ENCODE peak calls at places on chromosomes 6 and 20, in five cellular contexts. F, S, R, G and T are unnamed samples. For H3K36me3 and H3K27me3, the result is how much of the 10 kb centered on the place peaks cover.

GRCh38 chr6:160912411-160912810 is 79.2 kb upstream of the MAP3K4 start:
- DNase-seq in F (no peak), S (no peak), R (no peak), G (no peak), T (no peak)

GRCh38 chr6:11738681-11739375 is 39.8 kb downstream of the ADTRP start:
- DNase-seq in F (no peak), S (peak), R (no peak), G (no peak), T (no peak)

GRCh38 chr20:2022163-2022562 is 28.3 kb upstream of the PDYN start:
- DNase-seq in F (no peak), S (no peak), R (no peak), G (no peak), T (no peak)

GRCh38 chr6:27279513-27280063 is 32.1 kb downstream of the PRSS16 start:
- DNase-seq in F (no peak), S (no peak), R (no peak), G (no peak), T (no peak)

GRCh38 chr20:1308702-1309095 is 20.2 kb downstream of the SDCBP2 start:
- DNase-seq in F (no peak), S (no peak), R (no peak), G (no peak), T (no peak)

GRCh38 chr6:8027965-8028651 is 36.1 kb downstream of the BLOC1S5 start:
- DNase-seq in F (no peak), S (no peak), R (no peak), G (no peak), T (no peak)

GRCh38 chr6:12570461-12571030 is 146.0 kb upstream of the PHACTR1 start:
- DNase-seq in F (peak), S (no peak), R (no peak), G (no peak), T (no peak)

GRCh38 chr6:79263366-79263765 is 28.9 kb upstream of the HMGN3 start:
- DNase-seq in F (no peak), S (no peak), R (no peak), G (no peak), T (no peak)

GRCh38 chr6:22024004-22024403 is 272.8 kb downstream of the PRL start:
- DNase-seq in F (no peak), S (no peak), R (no peak), G (no peak), T (no peak)

GRCh38 chr20:53887973-53888372 is 182.4 kb downstream of the BCAS1 start:
- DNase-seq in F (no peak), S (no peak), R (no peak), G (no peak), T (no peak)

GRCh38 chr20:53881362-53881761 is 189.0 kb downstream of the BCAS1 start:
- DNase-seq in F (no peak), S (no peak), R (no peak), G (no peak), T (no peak)

GRCh38 chr20:53883098-53883762 is 187.2 kb downstream of the BCAS1 start:
- DNase-seq in F (no peak), S (peak), R (no peak), G (no peak), T (peak)

GRCh38 chr20:53888510-53888909 is 181.9 kb downstream of the BCAS1 start:
- DNase-seq in F (no peak), S (no peak), R (no peak), G (no peak), T (no peak)

DNA sequence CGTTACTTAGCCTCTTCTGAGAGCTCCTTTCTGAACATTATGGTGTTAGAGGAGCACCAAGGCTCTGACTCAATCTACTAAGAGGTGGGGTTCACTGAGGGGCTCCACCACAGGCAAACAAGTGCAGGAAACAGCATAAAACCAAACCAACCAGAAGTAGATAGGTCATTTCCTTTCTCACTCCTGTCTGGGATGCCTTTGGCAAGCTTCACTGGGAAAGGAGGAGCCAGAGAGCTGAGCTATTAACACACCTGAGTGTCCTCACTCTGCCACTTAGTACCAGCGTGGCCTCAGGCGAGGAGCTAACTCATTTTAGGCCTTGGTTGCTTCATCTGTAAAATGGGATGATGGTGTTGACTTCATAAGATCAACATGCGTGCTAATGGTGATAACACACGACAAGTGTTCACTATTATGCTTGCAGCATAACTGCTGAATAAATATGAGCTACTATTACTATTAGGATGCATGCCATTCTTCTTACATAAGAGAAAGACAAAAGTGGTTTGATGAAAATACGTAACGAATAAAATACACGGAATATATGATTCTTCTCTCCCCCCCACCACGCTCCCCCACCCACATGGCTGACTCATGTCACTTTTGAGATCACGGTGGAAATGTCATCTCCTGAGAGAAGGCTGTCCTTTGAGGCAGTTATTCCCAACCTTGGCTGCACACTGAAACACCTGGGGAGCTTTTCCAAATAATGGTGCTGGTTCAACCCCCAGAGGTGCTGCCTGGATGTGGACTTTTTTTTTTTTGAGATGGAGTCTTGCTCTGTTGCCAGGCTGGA is 185.3 kb downstream of the BCAS1 start:
- DNase-seq in F (no peak), S (no peak), R (no peak), G (no peak), T (no peak)
- H3K36me3 ChIP-seq in F (under half), S (under half), R (under half), G (under half), T (under half)

DNA sequence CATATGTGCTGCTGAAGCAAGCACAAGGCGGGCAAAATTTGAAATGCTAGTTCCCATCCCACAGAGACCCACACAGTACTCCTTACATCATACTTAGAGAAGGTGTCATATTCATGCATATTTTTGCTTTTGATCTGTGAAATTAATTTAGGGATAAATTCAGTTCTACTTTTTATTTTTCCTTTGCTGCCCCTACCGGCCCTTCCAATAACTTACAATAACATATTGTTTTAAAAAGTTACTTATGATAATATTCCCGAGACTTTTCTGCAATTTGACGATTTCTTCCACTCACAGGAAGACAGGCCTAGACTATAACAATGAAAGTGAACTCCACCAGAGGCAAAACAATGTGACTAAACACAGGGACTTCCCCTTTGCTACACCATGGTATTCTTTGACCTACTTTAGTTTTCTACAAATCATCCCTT is 35.0 kb downstream of the SESN1 start:
- DNase-seq in F (no peak), S (no peak), R (no peak), G (no peak), T (no peak)
- TF ChIP-seq CTCF in F (no peak), S (no peak), R (peak), G (no peak), T (no peak)

GRCh38 chr6:6248651-6249050 is 71.8 kb downstream of the F13A1 start:
- DNase-seq in F (no peak), S (no peak), R (no peak), G (no peak), T (no peak)

GRCh38 chr6:6251555-6252280 is 68.7 kb downstream of the F13A1 start:
- DNase-seq in F (no peak), S (no peak), R (no peak), G (no peak), T (no peak)

GRCh38 chr6:6244624-6245023 is 75.8 kb downstream of the F13A1 start:
- DNase-seq in F (no peak), S (no peak), R (no peak), G (no peak), T (no peak)

GRCh38 chr6:6243846-6244245 is 76.6 kb downstream of the F13A1 start:
- DNase-seq in F (no peak), S (no peak), R (no peak), G (no peak), T (no peak)

GRCh38 chr6:6246539-6246938 is 73.9 kb downstream of the F13A1 start:
- DNase-seq in F (no peak), S (peak), R (no peak), G (no peak), T (no peak)
- H3K27me3 ChIP-seq in F (under half), S (under half), R (under half), G (under half), T (under half)

GRCh38 chr20:35277531-35278395 is at the start of gene MMP24OS:
- DNase-seq in F (peak), S (no peak), R (peak), G (peak), T (peak)

GRCh38 chr20:35279040-35279439 is 1.1 kb upstream of the MMP24OS start:
- DNase-seq in F (no peak), S (no peak), R (no peak), G (no peak), T (no peak)

GRCh38 chr20:35276408-35276807 is 1.5 kb downstream of the MMP24OS start:
- DNase-seq in F (no peak), S (no peak), R (no peak), G (no peak), T (no peak)

GRCh38 chr20:35275741-35276251 is 2.1 kb downstream of the MMP24OS start:
- DNase-seq in F (no peak), S (no peak), R (no peak), G (no peak), T (no peak)

GRCh38 chr20:35277127-35277526 is 795 bp downstream of the MMP24OS start:
- DNase-seq in F (no peak), S (no peak), R (no peak), G (no peak), T (no peak)
- H3K36me3 ChIP-seq in F (under half), S (under half), R (half or more), G (under half), T (under half)

GRCh38 chr20:59520814-59521213 is 83.5 kb upstream of the PHACTR3 start:
- DNase-seq in F (no peak), S (no peak), R (no peak), G (no peak), T (no peak)

GRCh38 chr20:59518881-59519706 is 85.2 kb upstream of the PHACTR3 start:
- DNase-seq in F (peak), S (peak), R (no peak), G (no peak), T (no peak)

GRCh38 chr20:59515906-59516209 is 88.5 kb upstream of the PHACTR3 start:
- DNase-seq in F (no peak), S (no peak), R (no peak), G (no peak), T (no peak)

GRCh38 chr20:59515013-59515905 is 89.1 kb upstream of the PHACTR3 start:
- DNase-seq in F (peak), S (no peak), R (peak), G (peak), T (no peak)

DNA sequence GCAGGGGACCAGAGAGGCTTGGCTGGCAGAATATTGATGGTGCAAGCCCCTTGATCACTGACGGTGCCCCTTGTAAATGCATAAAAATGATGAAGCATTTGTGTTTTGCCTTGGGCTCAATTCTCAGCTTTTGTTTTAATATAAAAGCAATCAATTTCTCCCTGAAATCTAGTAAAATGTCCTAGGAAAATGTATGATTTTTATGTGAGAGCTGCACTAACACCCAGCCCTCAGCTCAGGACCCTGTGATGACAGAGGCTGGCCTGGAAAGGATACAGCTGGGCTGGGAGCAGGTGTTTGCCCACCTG is 84.7 kb upstream of the PHACTR3 start:
- DNase-seq in F (no peak), S (no peak), R (no peak), G (no peak), T (no peak)
- TF ChIP-seq CTCF in F (no peak), S (no peak), R (peak), G (no peak), T (no peak)

GRCh38 chr20:58938078-58938477 is 43.0 kb upstream of the NELFCD start:
- DNase-seq in F (no peak), S (no peak), R (no peak), G (no peak), T (no peak)
- H3K27me3 ChIP-seq in F (under half), S (under half), R (under half), G (under half), T (under half)

GRCh38 chr6:3739311-3739897 is 12.1 kb downstream of the PXDC1 start:
- DNase-seq in F (no peak), S (no peak), R (no peak), G (no peak), T (no peak)

GRCh38 chr6:3737149-3737830 is 14.2 kb downstream of the PXDC1 start:
- DNase-seq in F (no peak), S (no peak), R (no peak), G (no peak), T (no peak)

GRCh38 chr6:3740551-3741476 is 10.7 kb downstream of the PXDC1 start:
- DNase-seq in F (no peak), S (no peak), R (no peak), G (no peak), T (no peak)

GRCh38 chr6:3737831-3738210 is 13.7 kb downstream of the PXDC1 start:
- DNase-seq in F (no peak), S (no peak), R (no peak), G (no peak), T (no peak)

GRCh38 chr6:3738381-3739131 is 13.0 kb downstream of the PXDC1 start:
- DNase-seq in F (no peak), S (no peak), R (no peak), G (no peak), T (no peak)
- H3K36me3 ChIP-seq in F (under half), S (under half), R (under half), G (under half), T (under half)

DNA sequence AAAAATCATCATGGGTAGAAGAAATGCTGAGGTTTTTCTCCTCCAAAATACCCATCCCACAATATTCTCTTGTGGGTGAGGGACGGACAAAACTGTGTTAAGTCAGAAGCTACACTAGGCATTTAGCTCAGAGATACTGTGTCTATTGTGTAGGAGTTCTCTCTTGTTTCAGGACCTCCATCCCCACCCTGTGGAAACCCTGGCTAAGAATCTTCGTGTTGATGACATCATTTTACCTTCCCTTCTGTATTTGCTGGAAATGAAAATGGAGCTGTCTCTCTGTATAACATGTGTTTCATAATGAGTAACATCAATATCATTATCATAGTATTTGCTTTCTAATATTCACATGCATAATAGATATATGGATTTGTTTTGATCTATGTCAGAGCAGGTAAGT is 1193.0 kb upstream of the CITED2 start:
- DNase-seq in F (no peak), S (no peak), R (no peak), G (no peak), T (no peak)
- TF ChIP-seq CTCF in F (no peak), S (no peak), R (no peak), G (no peak), T (no peak)